ENCODE peak calls at places on chromosomes 12 and 14, in nine cellular contexts. V is NCI-H1694, M is NCI-H1092, F is head of caudate nucleus, J is left cardiac atrium, Z is BJ, O is fibroblast of mammary gland, G is left ventricle myocardium inferior, W is T-helper 1 cell. P is an unnamed sample.

GRCh38 chr12:131865196-131865875 is 29.1 kb upstream of the ULK1 start:
- DNase-seq in M (no peak), F (no peak), Z (no peak), W (no peak), J (no peak), V (no peak), G (no peak), O (no peak), P (no peak)

GRCh38 chr12:52946334-52946733 is 2.6 kb upstream of the KRT18 start:
- DNase-seq in M (no peak), J (no peak), W (no peak), F (no peak), V (no peak), Z (no peak), G (no peak), O (no peak), P (no peak)

GRCh38 chr12:40144023-40144422 is 38.1 kb upstream of the SLC2A13 start:
- DNase-seq in M (no peak), O (no peak), Z (no peak), G (no peak), V (no peak), F (peak; percentile 4), J (no peak), W (peak; percentile 5), P (no peak)

GRCh38 chr12:4813741-4814140 is 93.5 kb downstream of the GALNT8 start:
- DNase-seq in G (no peak), O (no peak), F (no peak), V (no peak), M (peak; percentile 16), Z (no peak), J (no peak), W (no peak), P (no peak)

GRCh38 chr12:68798880-68799229 is 9.1 kb upstream of the MDM2 start:
- DNase-seq in Z (no peak), J (no peak), M (no peak), G (no peak), W (no peak), V (no peak), F (no peak), O (no peak), P (no peak)

GRCh38 chr14:37230551-37231194 is 32.9 kb downstream of the MIPOL1 start:
- DNase-seq in O (peak; percentile 77), F (no peak), V (peak; percentile 87), G (no peak), Z (peak; percentile 10), J (no peak), W (peak; percentile 38), M (peak; percentile 43), P (no peak)

GRCh38 chr12:66829660-66830325 is 150.9 kb upstream of the GRIP1 start:
- DNase-seq in O (no peak), F (no peak), M (no peak), J (no peak), G (no peak), Z (no peak), W (peak; percentile 1), V (no peak), P (no peak)

GRCh38 chr12:116201908-116202307 is 75.6 kb downstream of the MED13L start:
- DNase-seq in V (no peak), J (no peak), F (no peak), G (no peak), M (no peak), Z (no peak), O (peak; percentile 41), W (no peak), P (no peak)

GRCh38 chr14:87705439-87705896 is 287.5 kb downstream of the GALC start:
- DNase-seq in O (peak; percentile 64), J (peak; percentile 25), M (no peak), G (no peak), Z (no peak), V (no peak), F (no peak), W (no peak), P (peak; percentile 28)

GRCh38 chr14:49461529-49462401 is 124.4 kb downstream of the RPS29 start:
- DNase-seq in Z (peak; percentile 16), V (peak; percentile 78), W (peak; percentile 69), J (peak; percentile 30), M (peak; percentile 59), F (no peak), O (peak; percentile 82), G (no peak), P (no peak)

GRCh38 chr12:73181244-73181643 is 909.1 kb downstream of the TRHDE start:
- DNase-seq in V (no peak), J (no peak), Z (no peak), W (no peak), M (no peak), O (no peak), G (no peak), F (no peak), P (no peak)

GRCh38 chr14:24103451-24103850 is 9.3 kb downstream of the PCK2 start:
- DNase-seq in F (no peak), O (no peak), V (no peak), G (no peak), M (no peak), Z (no peak), J (no peak), W (no peak), P (no peak)

GRCh38 chr12:93466625-93467350 is 526 bp upstream of the MRPL42 start:
- DNase-seq in Z (no peak), O (no peak), V (no peak), F (no peak), J (peak; percentile 27), G (no peak), M (no peak), W (no peak), P (no peak)

P was measured in occipital lobe.